ENCODE peak calls at places on chromosomes 7 and 10, in seven cellular contexts. R, I, S, D, A, M and T are unnamed samples.

GRCh38 chr10:130567436-130567835 is 431.2 kb downstream of the GLRX3 start:
- DNase-seq in D (no peak), I (no peak), M (no peak), S (peak; percentile 74), R (no peak), A (no peak), T (no peak)

GRCh38 chr7:113128028-113128427 is 9.7 kb upstream of the SMIM30 start:
- DNase-seq in R (peak; percentile 63), I (no peak), D (no peak), S (no peak), M (no peak), A (no peak), T (no peak)

GRCh38 chr10:46037107-46037900 is 6.9 kb upstream of the NCOA4 start:
- DNase-seq in A (no peak), D (no peak), R (no peak), I (no peak), S (no peak), M (no peak), T (no peak)

GRCh38 chr10:76286536-76286935 is 855.1 kb downstream of the LRMDA start:
- DNase-seq in S (no peak), D (no peak), A (no peak), I (no peak), M (no peak), R (no peak), T (no peak)

GRCh38 chr7:103679156-103680132 is 233.4 kb upstream of the SLC26A5 start:
- DNase-seq in R (peak; percentile 64), I (no peak), S (no peak), A (no peak), D (no peak), M (no peak), T (no peak)

GRCh38 chr7:27158436-27159277 is 2.2 kb upstream of the HOXA7 start:
- DNase-seq in D (peak; percentile 28), I (no peak), A (peak; percentile 52), M (peak; percentile 69), R (peak; percentile 39), S (peak; percentile 58), T (no peak)

GRCh38 chr10:28008054-28008453 is 9.2 kb upstream of the ODAD2 start:
- DNase-seq in S (no peak), M (no peak), I (no peak), R (no peak), D (no peak), A (no peak), T (no peak)

GRCh38 chr7:104973909-104974415 is 40.0 kb upstream of the KMT2E start:
- DNase-seq in D (no peak), A (no peak), I (peak; percentile 64), R (peak; percentile 68), S (no peak), M (no peak), T (no peak)

GRCh38 chr10:1488970-1489548 is 248.3 kb downstream of the ADARB2 start:
- DNase-seq in I (no peak), S (peak; percentile 73), M (peak; percentile 90), R (no peak), D (no peak), A (no peak), T (no peak)

GRCh38 chr7:111357691-111358090 is 204.6 kb downstream of the IMMP2L start:
- DNase-seq in I (peak; percentile 25), D (no peak), S (no peak), R (peak; percentile 80), A (no peak), M (no peak), T (no peak)

GRCh38 chr7:38669965-38670520 is 38.9 kb upstream of the AMPH start:
- DNase-seq in D (no peak), R (no peak), I (no peak), A (no peak), S (no peak), M (no peak), T (no peak)

GRCh38 chr7:95213809-95214492 is 110.4 kb downstream of the PON1 start:
- DNase-seq in S (no peak), M (peak; percentile 41), A (peak; percentile 90), I (peak; percentile 81), D (peak; percentile 46), R (no peak), T (peak; percentile 89)

GRCh38 chr7:123460616-123461015 is 73.8 kb downstream of the IQUB start:
- DNase-seq in S (no peak), M (no peak), R (peak; percentile 71), D (no peak), A (no peak), I (peak; percentile 94), T (no peak)

GRCh38 chr7:158084555-158084954 is 503.1 kb downstream of the PTPRN2 start:
- DNase-seq in M (peak; percentile 36), D (no peak), R (no peak), S (no peak), A (no peak), I (no peak), T (no peak)

GRCh38 chr10:132247943-132248342 is 59.8 kb downstream of the STK32C start:
- DNase-seq in S (peak; percentile 68), A (no peak), M (no peak), D (no peak), I (no peak), R (no peak), T (no peak)

GRCh38 chr10:90779573-90779972 is 78.3 kb downstream of the HTR7 start:
- DNase-seq in S (no peak), I (no peak), D (no peak), M (no peak), A (no peak), R (peak; percentile 35), T (no peak)

GRCh38 chr7:18855796-18856195 is 261.6 kb downstream of the TWIST1 start:
- DNase-seq in I (peak; percentile 12), R (no peak), D (no peak), M (no peak), A (no peak), S (no peak), T (no peak)

GRCh38 chr7:37208528-37208927 is 240.1 kb downstream of the ELMO1 start:
- DNase-seq in M (no peak), D (peak; percentile 73), I (peak; percentile 71), S (no peak), R (peak; percentile 28), A (peak; percentile 63), T (peak; percentile 85)

DNA sequence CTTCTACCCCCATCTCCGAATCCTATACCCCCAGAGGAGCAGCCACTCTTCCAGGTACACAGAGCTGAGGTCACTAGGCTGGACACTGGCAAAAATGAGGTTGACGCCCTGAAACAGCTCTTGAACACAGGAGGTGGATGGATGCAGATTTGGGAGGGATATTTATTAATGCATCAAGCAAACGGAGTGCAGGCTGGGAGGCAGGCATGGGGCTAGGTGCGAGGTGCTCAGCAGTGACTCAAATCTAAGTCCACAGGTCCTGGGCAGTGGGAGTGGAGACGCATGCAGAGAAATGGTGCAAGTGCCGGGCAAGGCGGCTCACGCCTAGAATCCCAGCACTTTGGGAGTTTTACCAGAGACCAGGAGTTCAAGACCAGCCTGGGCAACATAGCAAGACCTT is 11.0 kb downstream of the GUSB start:
- DNase-seq in S (no peak), D (no peak), M (peak; percentile 31), I (no peak), R (no peak), A (no peak), T (no peak)
- H3K36me3 ChIP-seq in S (peaks cover 39% of the 10 kb centered on the region), D (no peaks in the 10 kb centered on the region), M (peaks cover 100% of the 10 kb centered on the region), I (peaks cover 34% of the 10 kb centered on the region), R (peaks cover 37% of the 10 kb centered on the region), A (peaks cover 19% of the 10 kb centered on the region), T (peaks cover 91% of the 10 kb centered on the region)

GRCh38 chr7:665751-666453 is 60.6 kb upstream of the DNAAF5 start:
- DNase-seq in M (peak; percentile 65), A (no peak), I (no peak), R (no peak), S (no peak), D (no peak), T (peak; percentile 66)
- TF ChIP-seq CTCF in M (no peak), A (no peak), I (peak; percentile 53), R (no peak), S (no peak), D (no peak), T (peak; percentile 24)

DNA sequence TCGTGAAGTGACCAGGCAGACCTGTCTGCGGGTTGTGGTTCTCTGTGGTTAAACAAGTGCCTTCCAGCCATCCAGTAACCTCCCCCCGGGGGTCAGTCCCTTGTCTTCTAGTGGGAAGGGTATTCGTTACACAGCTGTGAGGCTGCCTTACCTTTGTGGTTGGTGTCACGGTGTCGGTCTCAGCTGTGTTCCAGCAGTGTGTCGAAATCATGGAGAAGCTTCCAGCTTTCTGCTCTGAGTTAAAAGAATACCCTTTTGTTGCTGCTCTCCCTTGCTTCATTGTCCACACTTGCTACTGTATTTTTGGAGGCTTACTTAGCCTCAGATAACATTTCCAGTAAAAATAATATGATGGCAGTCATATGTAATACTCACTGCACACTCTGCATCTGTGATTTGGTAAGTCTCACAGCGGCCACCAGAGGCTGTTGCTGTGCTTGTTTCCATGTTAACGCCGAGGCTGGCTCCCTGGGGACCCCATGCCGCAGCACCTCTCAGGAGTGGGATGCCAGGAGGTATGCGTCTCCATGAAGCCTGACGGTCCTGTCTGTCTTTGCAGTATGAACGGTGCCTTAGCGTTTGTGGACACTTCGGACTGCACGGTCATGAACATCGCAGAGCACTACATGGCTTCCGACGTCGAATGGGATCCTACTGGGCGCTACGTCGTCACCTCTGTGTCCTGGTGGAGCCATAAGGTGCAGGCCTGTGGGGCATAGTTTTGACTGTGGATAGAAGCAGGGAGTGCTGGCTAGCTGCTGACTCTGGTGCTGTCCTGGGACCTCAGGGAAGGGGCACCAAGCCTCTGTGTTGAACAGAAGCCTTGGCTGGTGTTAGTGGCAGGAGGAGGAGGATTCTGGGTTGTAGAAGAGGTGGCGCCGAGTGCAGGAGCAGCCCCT is 20.5 kb downstream of the EIF3B start:
- DNase-seq in M (no peak), R (no peak), A (no peak), S (no peak), D (no peak), I (no peak), T (no peak)
- H3K36me3 ChIP-seq in M (peaks cover 97% of the 10 kb centered on the region), R (peaks cover 57% of the 10 kb centered on the region), A (peaks cover 27% of the 10 kb centered on the region), S (peaks cover 67% of the 10 kb centered on the region), D (no peaks in the 10 kb centered on the region), I (peaks cover 88% of the 10 kb centered on the region), T (peaks cover 91% of the 10 kb centered on the region)

GRCh38 chr7:142485617-142486226 is 227.9 kb upstream of the PRSS58 start:
- DNase-seq in D (no peak), R (no peak), S (no peak), M (no peak), A (no peak), I (no peak), T (no peak)

GRCh38 chr7:142482899-142483658 is 225.2 kb upstream of the PRSS58 start:
- DNase-seq in S (no peak), D (no peak), A (peak; percentile 62), R (peak; percentile 27), I (peak; percentile 47), M (peak; percentile 80), T (no peak)

GRCh38 chr7:142478479-142479220 is 220.8 kb upstream of the PRSS58 start:
- DNase-seq in D (peak; percentile 54), I (peak; percentile 44), S (no peak), A (no peak), M (no peak), R (peak; percentile 46), T (no peak)

GRCh38 chr7:142483659-142484317 is 225.9 kb upstream of the PRSS58 start:
- DNase-seq in D (no peak), S (no peak), M (no peak), A (no peak), R (no peak), I (no peak), T (no peak)

DNA sequence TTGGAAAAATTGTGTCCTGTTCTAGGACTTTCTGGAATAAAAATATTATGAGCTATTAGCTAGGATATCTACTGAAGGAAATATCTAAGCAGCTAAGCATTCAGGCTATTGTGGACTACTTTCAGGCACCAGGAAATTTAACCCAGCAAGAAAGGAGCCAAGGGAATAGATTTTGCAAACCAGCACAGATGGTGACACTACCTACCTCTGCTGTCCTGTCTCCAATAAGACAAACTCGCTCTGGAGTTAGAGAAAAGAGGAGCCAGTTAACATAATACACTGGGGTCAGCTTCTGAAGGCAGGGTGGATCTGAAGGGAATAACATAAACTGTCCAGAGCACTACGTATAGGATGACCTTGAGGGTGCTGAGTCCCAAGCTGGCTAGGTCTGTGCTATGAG is 223.7 kb upstream of the PRSS58 start:
- DNase-seq in S (no peak), R (no peak), I (peak; percentile 39), D (no peak), M (no peak), A (no peak), T (no peak)
- TF ChIP-seq CTCF in S (no peak), R (peak; percentile 36), I (peak; percentile 66), D (no peak), M (no peak), A (peak; percentile 39), T (no peak)